ENCODE peak calls at places on chromosomes 7 and 10, in eight cellular contexts. One of them, this sample, is unnamed.

GRCh38 chr7:27091936-27092752 is 3.7 kb downstream of the HOXA1 start:
- DNase-seq in cardiac fibroblast: no peak
- DNase-seq in left lung: no peak
- DNase-seq in adrenal gland: no peak
- DNase-seq in CD4-positive, alpha-beta memory T cell: no peak
- DNase-seq in left ventricle myocardium inferior: no peak
- DNase-seq in naive thymus-derived CD4-positive, alpha-beta T cell: no peak
- DNase-seq in BJ: no peak
- DNase-seq in this sample: no peak

GRCh38 chr7:69349291-69349690 is 249.0 kb upstream of the AUTS2 start:
- DNase-seq in cardiac fibroblast: no peak
- DNase-seq in left lung: no peak
- DNase-seq in adrenal gland: no peak
- DNase-seq in CD4-positive, alpha-beta memory T cell: no peak
- DNase-seq in left ventricle myocardium inferior: no peak
- DNase-seq in naive thymus-derived CD4-positive, alpha-beta T cell: no peak
- DNase-seq in BJ: no peak
- DNase-seq in this sample: no peak

GRCh38 chr7:607938-608337 is 88.3 kb upstream of the PDGFA start:
- DNase-seq in cardiac fibroblast: no peak
- DNase-seq in left lung: no peak
- DNase-seq in adrenal gland: no peak
- DNase-seq in CD4-positive, alpha-beta memory T cell: no peak
- DNase-seq in left ventricle myocardium inferior: no peak
- DNase-seq in naive thymus-derived CD4-positive, alpha-beta T cell: no peak
- DNase-seq in BJ: no peak
- DNase-seq in this sample: peak

GRCh38 chr7:129024125-129024524 is 30.8 kb downstream of the TNPO3 start:
- DNase-seq in cardiac fibroblast: no peak
- DNase-seq in left lung: no peak
- DNase-seq in adrenal gland: no peak
- DNase-seq in CD4-positive, alpha-beta memory T cell: no peak
- DNase-seq in left ventricle myocardium inferior: no peak
- DNase-seq in naive thymus-derived CD4-positive, alpha-beta T cell: no peak
- DNase-seq in BJ: no peak
- DNase-seq in this sample: no peak

GRCh38 chr7:132752431-132752830 is 176.2 kb upstream of the PLXNA4 start:
- DNase-seq in cardiac fibroblast: no peak
- DNase-seq in left lung: no peak
- DNase-seq in adrenal gland: no peak
- DNase-seq in CD4-positive, alpha-beta memory T cell: no peak
- DNase-seq in left ventricle myocardium inferior: no peak
- DNase-seq in naive thymus-derived CD4-positive, alpha-beta T cell: no peak
- DNase-seq in BJ: no peak
- DNase-seq in this sample: no peak

GRCh38 chr10:74437822-74438221 is 286.8 kb downstream of the ADK start:
- DNase-seq in cardiac fibroblast: peak
- DNase-seq in left lung: no peak
- DNase-seq in adrenal gland: peak
- DNase-seq in CD4-positive, alpha-beta memory T cell: no peak
- DNase-seq in left ventricle myocardium inferior: no peak
- DNase-seq in naive thymus-derived CD4-positive, alpha-beta T cell: no peak
- DNase-seq in BJ: no peak
- DNase-seq in this sample: no peak

GRCh38 chr10:114881916-114882315 is 56.1 kb upstream of the TRUB1 start:
- DNase-seq in cardiac fibroblast: no peak
- DNase-seq in left lung: no peak
- DNase-seq in adrenal gland: peak
- DNase-seq in CD4-positive, alpha-beta memory T cell: no peak
- DNase-seq in left ventricle myocardium inferior: no peak
- DNase-seq in naive thymus-derived CD4-positive, alpha-beta T cell: no peak
- DNase-seq in BJ: no peak
- DNase-seq in this sample: no peak

GRCh38 chr7:95396136-95397032 is at the start of gene PON3:
- DNase-seq in cardiac fibroblast: peak
- DNase-seq in left lung: peak
- DNase-seq in adrenal gland: no peak
- DNase-seq in CD4-positive, alpha-beta memory T cell: peak
- DNase-seq in left ventricle myocardium inferior: no peak
- DNase-seq in naive thymus-derived CD4-positive, alpha-beta T cell: peak
- DNase-seq in BJ: no peak
- DNase-seq in this sample: peak

GRCh38 chr10:43203491-43204393 is 63.1 kb downstream of the RASGEF1A start:
- DNase-seq in cardiac fibroblast: no peak
- DNase-seq in left lung: no peak
- DNase-seq in adrenal gland: no peak
- DNase-seq in CD4-positive, alpha-beta memory T cell: peak
- DNase-seq in left ventricle myocardium inferior: no peak
- DNase-seq in naive thymus-derived CD4-positive, alpha-beta T cell: no peak
- DNase-seq in BJ: no peak
- DNase-seq in this sample: peak

GRCh38 chr7:32243891-32244290 is 173.7 kb upstream of the PDE1C start:
- DNase-seq in cardiac fibroblast: no peak
- DNase-seq in left lung: no peak
- DNase-seq in adrenal gland: no peak
- DNase-seq in CD4-positive, alpha-beta memory T cell: no peak
- DNase-seq in left ventricle myocardium inferior: no peak
- DNase-seq in naive thymus-derived CD4-positive, alpha-beta T cell: no peak
- DNase-seq in BJ: no peak
- DNase-seq in this sample: no peak

GRCh38 chr7:139647812-139648616 is 124.5 kb downstream of the CLEC2L start:
- DNase-seq in cardiac fibroblast: peak
- DNase-seq in left lung: no peak
- DNase-seq in adrenal gland: no peak
- DNase-seq in CD4-positive, alpha-beta memory T cell: no peak
- DNase-seq in left ventricle myocardium inferior: no peak
- DNase-seq in naive thymus-derived CD4-positive, alpha-beta T cell: no peak
- DNase-seq in BJ: no peak
- DNase-seq in this sample: no peak

GRCh38 chr10:128525444-128525843 is 399.2 kb upstream of the MKI67 start:
- DNase-seq in cardiac fibroblast: no peak
- DNase-seq in left lung: no peak
- DNase-seq in adrenal gland: no peak
- DNase-seq in CD4-positive, alpha-beta memory T cell: no peak
- DNase-seq in left ventricle myocardium inferior: no peak
- DNase-seq in naive thymus-derived CD4-positive, alpha-beta T cell: no peak
- DNase-seq in BJ: no peak
- DNase-seq in this sample: no peak

GRCh38 chr10:33341638-33342037 is 7.2 kb upstream of the NRP1 start:
- DNase-seq in cardiac fibroblast: peak
- DNase-seq in left lung: no peak
- DNase-seq in adrenal gland: no peak
- DNase-seq in CD4-positive, alpha-beta memory T cell: no peak
- DNase-seq in left ventricle myocardium inferior: no peak
- DNase-seq in naive thymus-derived CD4-positive, alpha-beta T cell: no peak
- DNase-seq in BJ: no peak
- DNase-seq in this sample: no peak

DNA sequence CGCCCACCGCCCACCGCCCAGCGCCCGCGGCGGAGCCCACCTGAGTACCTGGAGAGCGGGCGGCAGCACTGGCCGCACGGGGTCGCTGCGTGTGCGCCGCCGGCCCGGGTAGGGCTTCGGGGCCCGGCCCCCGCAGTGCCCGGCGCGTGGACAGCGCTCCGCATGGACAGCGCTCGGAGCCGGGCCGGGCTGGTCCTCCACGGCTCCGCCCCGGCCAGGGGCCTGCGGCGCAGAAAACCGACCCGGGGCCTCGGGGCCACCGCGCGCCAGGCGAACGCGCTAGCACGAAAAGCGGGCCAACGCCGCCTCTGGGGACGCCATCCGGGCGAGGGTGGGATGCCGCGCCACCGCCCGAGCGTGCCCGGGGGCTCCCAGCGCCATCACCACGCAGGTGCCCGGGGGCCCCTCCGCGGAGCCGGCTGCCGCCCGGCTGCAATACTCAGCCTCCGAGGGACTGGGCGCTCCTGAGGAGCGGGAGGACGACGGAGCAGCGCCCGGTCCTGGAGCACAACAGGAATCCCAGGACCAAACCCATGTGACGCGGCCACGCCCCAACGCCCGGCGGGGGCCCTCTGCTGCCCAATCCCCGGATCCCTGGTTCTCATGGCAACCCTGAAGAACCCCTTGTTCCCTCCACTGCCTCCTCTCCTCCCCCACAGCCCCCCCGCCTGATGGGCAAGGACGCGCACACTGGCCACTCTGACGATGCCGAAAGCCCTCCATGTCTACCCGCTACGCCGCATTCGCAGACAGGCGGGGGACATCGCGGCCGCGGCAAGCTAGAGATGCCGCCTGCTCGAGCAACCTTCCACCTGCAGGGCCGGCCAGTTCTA is at the start of gene GRB10:
- DNase-seq in cardiac fibroblast: peak
- DNase-seq in left lung: no peak
- DNase-seq in adrenal gland: peak
- DNase-seq in CD4-positive, alpha-beta memory T cell: peak
- DNase-seq in left ventricle myocardium inferior: peak
- DNase-seq in naive thymus-derived CD4-positive, alpha-beta T cell: no peak
- DNase-seq in BJ: no peak
- DNase-seq in this sample: peak
- H3K4me3 ChIP-seq in cardiac fibroblast: peak
- H3K4me3 ChIP-seq in left lung: peak
- H3K4me3 ChIP-seq in adrenal gland: no peak
- H3K4me3 ChIP-seq in CD4-positive, alpha-beta memory T cell: no peak
- H3K4me3 ChIP-seq in left ventricle myocardium inferior: peak
- H3K4me3 ChIP-seq in naive thymus-derived CD4-positive, alpha-beta T cell: peak
- H3K4me3 ChIP-seq in BJ: peak
- H3K4me3 ChIP-seq in this sample: peak

GRCh38 chr7:44489955-44490350 is 505 bp downstream of the NUDCD3 start:
- DNase-seq in cardiac fibroblast: peak
- DNase-seq in left lung: no peak
- DNase-seq in adrenal gland: peak
- DNase-seq in CD4-positive, alpha-beta memory T cell: no peak
- DNase-seq in left ventricle myocardium inferior: no peak
- DNase-seq in naive thymus-derived CD4-positive, alpha-beta T cell: peak
- DNase-seq in BJ: no peak
- DNase-seq in this sample: peak

GRCh38 chr7:44490351-44491200 is at the start of gene NUDCD3:
- DNase-seq in cardiac fibroblast: peak
- DNase-seq in left lung: peak
- DNase-seq in adrenal gland: peak
- DNase-seq in CD4-positive, alpha-beta memory T cell: peak
- DNase-seq in left ventricle myocardium inferior: peak
- DNase-seq in naive thymus-derived CD4-positive, alpha-beta T cell: peak
- DNase-seq in BJ: no peak
- DNase-seq in this sample: peak

GRCh38 chr7:44491229-44491628 is 771 bp upstream of the NUDCD3 start:
- DNase-seq in cardiac fibroblast: no peak
- DNase-seq in left lung: no peak
- DNase-seq in adrenal gland: no peak
- DNase-seq in CD4-positive, alpha-beta memory T cell: no peak
- DNase-seq in left ventricle myocardium inferior: no peak
- DNase-seq in naive thymus-derived CD4-positive, alpha-beta T cell: no peak
- DNase-seq in BJ: no peak
- DNase-seq in this sample: no peak

GRCh38 chr7:44486693-44487092 is 3.8 kb downstream of the NUDCD3 start:
- DNase-seq in cardiac fibroblast: peak
- DNase-seq in left lung: no peak
- DNase-seq in adrenal gland: peak
- DNase-seq in CD4-positive, alpha-beta memory T cell: no peak
- DNase-seq in left ventricle myocardium inferior: no peak
- DNase-seq in naive thymus-derived CD4-positive, alpha-beta T cell: no peak
- DNase-seq in BJ: no peak
- DNase-seq in this sample: no peak

DNA sequence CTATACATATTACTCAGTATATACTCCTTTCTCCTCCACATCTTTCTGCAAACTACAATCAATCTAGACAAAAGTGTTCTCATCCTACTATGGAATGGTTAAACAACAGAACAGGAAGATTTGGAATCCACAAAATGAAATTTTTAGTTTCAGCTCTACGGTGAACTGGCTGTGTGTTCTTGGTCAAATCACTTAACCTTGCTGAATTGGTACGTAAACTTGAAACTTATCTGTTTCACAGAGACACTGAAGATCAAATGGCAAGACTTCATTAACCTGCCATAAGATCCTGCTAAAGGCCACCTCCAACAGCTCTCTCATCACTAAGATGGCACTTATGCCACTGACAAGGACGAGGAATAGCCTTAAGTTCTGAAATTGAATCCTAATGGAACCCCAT is 1.5 kb downstream of the NUDCD3 start:
- DNase-seq in cardiac fibroblast: no peak
- DNase-seq in left lung: no peak
- DNase-seq in adrenal gland: no peak
- DNase-seq in CD4-positive, alpha-beta memory T cell: no peak
- DNase-seq in left ventricle myocardium inferior: no peak
- DNase-seq in naive thymus-derived CD4-positive, alpha-beta T cell: no peak
- DNase-seq in BJ: no peak
- DNase-seq in this sample: no peak
- H3K4me3 ChIP-seq in cardiac fibroblast: peak
- H3K4me3 ChIP-seq in left lung: peak
- H3K4me3 ChIP-seq in adrenal gland: no peak
- H3K4me3 ChIP-seq in CD4-positive, alpha-beta memory T cell: no peak
- H3K4me3 ChIP-seq in left ventricle myocardium inferior: peak
- H3K4me3 ChIP-seq in naive thymus-derived CD4-positive, alpha-beta T cell: peak
- H3K4me3 ChIP-seq in BJ: peak
- H3K4me3 ChIP-seq in this sample: peak

GRCh38 chr7:66189695-66190503 is 15.2 kb upstream of the TPST1 start:
- DNase-seq in cardiac fibroblast: no peak
- DNase-seq in left lung: no peak
- DNase-seq in adrenal gland: peak
- DNase-seq in CD4-positive, alpha-beta memory T cell: no peak
- DNase-seq in left ventricle myocardium inferior: no peak
- DNase-seq in naive thymus-derived CD4-positive, alpha-beta T cell: no peak
- DNase-seq in BJ: no peak
- DNase-seq in this sample: no peak

GRCh38 chr7:66198461-66198860 is 6.7 kb upstream of the TPST1 start:
- DNase-seq in cardiac fibroblast: no peak
- DNase-seq in left lung: no peak
- DNase-seq in adrenal gland: no peak
- DNase-seq in CD4-positive, alpha-beta memory T cell: no peak
- DNase-seq in left ventricle myocardium inferior: no peak
- DNase-seq in naive thymus-derived CD4-positive, alpha-beta T cell: no peak
- DNase-seq in BJ: no peak
- DNase-seq in this sample: no peak

GRCh38 chr7:66188645-66189044 is 16.5 kb upstream of the TPST1 start:
- DNase-seq in cardiac fibroblast: no peak
- DNase-seq in left lung: no peak
- DNase-seq in adrenal gland: no peak
- DNase-seq in CD4-positive, alpha-beta memory T cell: no peak
- DNase-seq in left ventricle myocardium inferior: no peak
- DNase-seq in naive thymus-derived CD4-positive, alpha-beta T cell: no peak
- DNase-seq in BJ: no peak
- DNase-seq in this sample: no peak

GRCh38 chr7:66190504-66190857 is 14.7 kb upstream of the TPST1 start:
- DNase-seq in cardiac fibroblast: no peak
- DNase-seq in left lung: no peak
- DNase-seq in adrenal gland: no peak
- DNase-seq in CD4-positive, alpha-beta memory T cell: no peak
- DNase-seq in left ventricle myocardium inferior: no peak
- DNase-seq in naive thymus-derived CD4-positive, alpha-beta T cell: no peak
- DNase-seq in BJ: no peak
- DNase-seq in this sample: no peak

GRCh38 chr7:66193146-66193725 is 11.9 kb upstream of the TPST1 start:
- DNase-seq in cardiac fibroblast: no peak
- DNase-seq in left lung: no peak
- DNase-seq in adrenal gland: no peak
- DNase-seq in CD4-positive, alpha-beta memory T cell: no peak
- DNase-seq in left ventricle myocardium inferior: no peak
- DNase-seq in naive thymus-derived CD4-positive, alpha-beta T cell: no peak
- DNase-seq in BJ: no peak
- DNase-seq in this sample: no peak
- H3K4me3 ChIP-seq in cardiac fibroblast: no peak
- H3K4me3 ChIP-seq in left lung: no peak
- H3K4me3 ChIP-seq in adrenal gland: no peak
- H3K4me3 ChIP-seq in CD4-positive, alpha-beta memory T cell: no peak
- H3K4me3 ChIP-seq in left ventricle myocardium inferior: no peak
- H3K4me3 ChIP-seq in naive thymus-derived CD4-positive, alpha-beta T cell: no peak
- H3K4me3 ChIP-seq in BJ: no peak
- H3K4me3 ChIP-seq in this sample: no peak

GRCh38 chr7:5429253-5429856 is 5.7 kb upstream of the TNRC18 start:
- DNase-seq in cardiac fibroblast: peak
- DNase-seq in left lung: no peak
- DNase-seq in adrenal gland: peak
- DNase-seq in CD4-positive, alpha-beta memory T cell: peak
- DNase-seq in left ventricle myocardium inferior: peak
- DNase-seq in naive thymus-derived CD4-positive, alpha-beta T cell: no peak
- DNase-seq in BJ: no peak
- DNase-seq in this sample: peak
- H3K4me3 ChIP-seq in cardiac fibroblast: peak
- H3K4me3 ChIP-seq in left lung: peak
- H3K4me3 ChIP-seq in adrenal gland: no peak
- H3K4me3 ChIP-seq in CD4-positive, alpha-beta memory T cell: no peak
- H3K4me3 ChIP-seq in left ventricle myocardium inferior: peak
- H3K4me3 ChIP-seq in naive thymus-derived CD4-positive, alpha-beta T cell: no peak
- H3K4me3 ChIP-seq in BJ: peak
- H3K4me3 ChIP-seq in this sample: peak